ENCODE peak calls at places on chromosomes 2 and 18, in six cellular contexts. M is stimulated activated CD4-positive, alpha-beta T cell treated with anti-CD3 and anti-CD28 coated beads, Interleukin-2, amount 100 ng/mL, for 48 hours; Z is omental fat pad; D is head of caudate nucleus; W is CD8-positive, alpha-beta T cell; H is activated naive CD4-positive, alpha-beta T cell treated with Interleukin-2 at 50 U/mL for 16 hours. X is an unnamed sample.

GRCh38 chr2:205792908-205793307 is 110.6 kb downstream of the NRP2 start:
- DNase-seq in M (no peak), Z (no peak), D (no peak), W (no peak), H (no peak), X (no peak)

GRCh38 chr18:3062798-3063563 is 50.0 kb upstream of the LPIN2 start:
- DNase-seq in M (peak; percentile 61), Z (peak; percentile 57), D (peak; percentile 79), W (peak; percentile 76), H (peak; percentile 73), X (no peak)

GRCh38 chr2:219570194-219570923 is 980 bp downstream of the OBSL1 start:
- DNase-seq in M (no peak), Z (no peak), D (peak; percentile 13), W (no peak), H (no peak), X (no peak)

GRCh38 chr18:59629894-59630293 is 67.3 kb downstream of the CCBE1 start:
- DNase-seq in M (no peak), Z (no peak), D (no peak), W (no peak), H (no peak), X (peak; percentile 84)

GRCh38 chr2:177711472-177712276 is 319.1 kb downstream of the AGPS start:
- DNase-seq in M (no peak), Z (no peak), D (no peak), W (no peak), H (no peak), X (no peak)

GRCh38 chr2:123434681-123435080 is 590.4 kb upstream of the CNTNAP5 start:
- DNase-seq in M (no peak), Z (no peak), D (no peak), W (no peak), H (no peak), X (no peak)

GRCh38 chr18:57819671-57820460 is 16.8 kb upstream of the ATP8B1 start:
- DNase-seq in M (no peak), Z (no peak), D (no peak), W (no peak), H (no peak), X (no peak)

GRCh38 chr2:2743164-2743571 is 412.1 kb upstream of the MYT1L start:
- DNase-seq in M (no peak), Z (no peak), D (peak; percentile 69), W (no peak), H (no peak), X (no peak)

GRCh38 chr2:132850688-132851087 is 180.7 kb upstream of the LYPD1 start:
- DNase-seq in M (no peak), Z (no peak), D (no peak), W (no peak), H (no peak), X (no peak)

X was measured in suprapubic skin.